ENCODE peak calls at places on chromosomes 7 and 10, in seven cellular contexts. J is colonic mucosa, D is fibroblast of villous mesenchyme, U is transverse colon, E is left ventricle myocardium inferior, M is psoas muscle, V is mucosa of descending colon. L is an unnamed sample.

GRCh38 chr7:120171406-120171805 is 101.6 kb upstream of the KCND2 start:
- DNase-seq in J (no peak), D (no peak), U (no peak), E (no peak), M (no peak), V (no peak), L (no peak)

GRCh38 chr7:113087278-113087998 is 811 bp upstream of the GPR85 start:
- DNase-seq in J (no peak), D (peak), U (no peak), E (no peak), M (no peak), V (no peak), L (peak)

GRCh38 chr7:25894002-25894901 is 257.7 kb upstream of the NFE2L3 start:
- DNase-seq in J (peak), D (no peak), U (peak), E (no peak), M (peak), V (peak), L (peak)

GRCh38 chr7:101518348-101518747 is 110.7 kb downstream of the MYL10 start:
- DNase-seq in J (no peak), D (no peak), U (no peak), E (no peak), M (no peak), V (no peak), L (no peak)

GRCh38 chr7:41323811-41324210 is 379.1 kb downstream of the INHBA start:
- DNase-seq in J (no peak), D (no peak), U (no peak), E (no peak), M (no peak), V (no peak), L (no peak)

GRCh38 chr7:90666186-90666585 is 70.1 kb downstream of the CDK14 start:
- DNase-seq in J (no peak), D (peak), U (no peak), E (peak), M (peak), V (no peak), L (no peak)

GRCh38 chr10:94362360-94363250 is at the start of gene NOC3L:
- DNase-seq in J (peak), D (peak), U (peak), E (peak), M (peak), V (peak), L (peak)

GRCh38 chr10:103044942-103045489 is 126.9 kb downstream of the CNNM2 start:
- DNase-seq in J (no peak), D (peak), U (no peak), E (no peak), M (no peak), V (no peak), L (no peak)

GRCh38 chr7:100166966-100167911 is 1.2 kb downstream of the GAL3ST4 start:
- DNase-seq in J (no peak), D (no peak), U (no peak), E (no peak), M (no peak), V (no peak), L (peak)

GRCh38 chr10:62381385-62382102 is 7.4 kb downstream of the ZNF365 start:
- DNase-seq in J (no peak), D (no peak), U (no peak), E (no peak), M (no peak), V (no peak), L (no peak)

GRCh38 chr7:21251166-21251806 is 176.6 kb upstream of the SP4 start:
- DNase-seq in J (peak), D (no peak), U (peak), E (no peak), M (no peak), V (peak), L (no peak)

GRCh38 chr10:34637419-34637911 is 177.6 kb downstream of the PARD3 start:
- DNase-seq in J (peak), D (peak), U (peak), E (peak), M (peak), V (peak), L (peak)

GRCh38 chr7:86939197-86939814 is 120.1 kb downstream of the ELAPOR2 start:
- DNase-seq in J (peak), D (peak), U (peak), E (no peak), M (no peak), V (no peak), L (peak)

GRCh38 chr10:103333934-103334520 is 16.9 kb downstream of the PCGF6 start:
- DNase-seq in J (no peak), D (peak), U (no peak), E (no peak), M (no peak), V (no peak), L (peak)

GRCh38 chr7:46291601-46292150 is 370.6 kb upstream of the IGFBP3 start:
- DNase-seq in J (no peak), D (peak), U (no peak), E (no peak), M (no peak), V (no peak), L (no peak)

GRCh38 chr10:126117196-126117595 is 220.8 kb downstream of the FANK1 start:
- DNase-seq in J (peak), D (no peak), U (no peak), E (no peak), M (no peak), V (no peak), L (no peak)

DNA sequence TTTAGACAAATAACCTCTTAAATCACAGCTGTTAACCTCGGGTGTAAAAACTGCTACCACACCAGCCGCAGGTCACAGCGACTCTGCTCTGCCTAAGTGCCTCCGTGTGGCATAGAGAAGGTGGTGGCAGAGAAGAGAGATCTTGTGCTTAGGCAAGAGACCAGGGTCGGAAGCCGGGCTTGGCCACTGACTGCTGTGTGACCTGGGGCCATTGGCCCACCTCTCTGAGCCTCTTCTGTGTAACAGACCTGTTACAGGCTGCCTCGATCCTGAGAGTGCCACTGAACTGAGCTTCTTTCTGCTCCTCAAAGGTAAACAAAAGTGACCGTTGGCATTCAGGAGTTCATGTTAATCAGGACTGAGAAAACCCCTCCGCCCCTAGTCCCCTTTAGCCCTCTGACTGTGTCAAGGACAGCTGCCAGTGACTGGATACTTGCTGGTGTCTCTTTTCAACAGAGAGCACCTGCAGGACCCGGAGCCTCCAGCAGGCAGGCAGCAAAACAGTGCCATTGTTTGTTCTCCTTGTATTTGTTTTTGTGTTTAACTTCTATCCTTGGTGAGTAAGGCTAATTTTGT is 36.5 kb downstream of the ZMIZ1 start:
- DNase-seq in J (no peak), D (no peak), U (no peak), E (no peak), M (no peak), V (no peak), L (no peak)
- TF ChIP-seq CTCF in J (no peak), D (peak), U (peak), E (peak), M (peak), V (no peak), L (no peak)

GRCh38 chr10:688287-688620 is 1.2 kb downstream of the DIP2C start:
- DNase-seq in J (no peak), D (no peak), U (no peak), E (no peak), M (no peak), V (no peak), L (no peak)

GRCh38 chr10:689433-690226 is at the start of gene DIP2C:
- DNase-seq in J (peak), D (peak), U (peak), E (peak), M (peak), V (peak), L (no peak)

GRCh38 chr10:688621-689426 is 644 bp downstream of the DIP2C start:
- DNase-seq in J (peak), D (peak), U (peak), E (peak), M (peak), V (peak), L (no peak)

GRCh38 chr10:691216-691615 is 1.7 kb upstream of the DIP2C start:
- DNase-seq in J (no peak), D (no peak), U (no peak), E (no peak), M (no peak), V (no peak), L (no peak)

GRCh38 chr10:690227-691161 is 1.0 kb upstream of the DIP2C start:
- DNase-seq in J (no peak), D (no peak), U (no peak), E (no peak), M (no peak), V (no peak), L (no peak)
- H3K4me3 ChIP-seq in J (peak), D (peak), U (peak), E (peak), M (peak), V (no peak), L (no peak)

GRCh38 chr7:158031820-158032424 is 555.7 kb downstream of the PTPRN2 start:
- DNase-seq in J (no peak), D (no peak), U (no peak), E (no peak), M (no peak), V (no peak), L (no peak)
- TF ChIP-seq CTCF in J (no peak), D (no peak), U (no peak), E (no peak), M (no peak), V (no peak), L (no peak)

GRCh38 chr10:58706836-58707235 is 194.2 kb downstream of the BICC1 start:
- DNase-seq in J (no peak), D (no peak), U (no peak), E (no peak), M (no peak), V (no peak), L (no peak)

GRCh38 chr10:58700576-58700975 is 187.9 kb downstream of the BICC1 start:
- DNase-seq in J (no peak), D (no peak), U (no peak), E (no peak), M (no peak), V (no peak), L (no peak)

GRCh38 chr10:58698777-58699356 is 186.2 kb downstream of the BICC1 start:
- DNase-seq in J (no peak), D (no peak), U (no peak), E (no peak), M (no peak), V (no peak), L (no peak)

GRCh38 chr10:58701398-58702135 is 188.9 kb downstream of the BICC1 start:
- DNase-seq in J (peak), D (peak), U (no peak), E (no peak), M (no peak), V (no peak), L (no peak)

GRCh38 chr10:58704226-58705200 is 191.8 kb downstream of the BICC1 start:
- DNase-seq in J (no peak), D (no peak), U (no peak), E (no peak), M (no peak), V (no peak), L (no peak)
- H3K4me3 ChIP-seq in J (no peak), D (no peak), U (no peak), E (no peak), M (no peak), V (no peak), L (no peak)

GRCh38 chr10:77430530-77430929 is 207.1 kb downstream of the KCNMA1 start:
- DNase-seq in J (no peak), D (no peak), U (no peak), E (no peak), M (no peak), V (no peak), L (peak)
- TF ChIP-seq CTCF in J (no peak), D (no peak), U (no peak), E (no peak), M (no peak), V (no peak), L (no peak)

DNA sequence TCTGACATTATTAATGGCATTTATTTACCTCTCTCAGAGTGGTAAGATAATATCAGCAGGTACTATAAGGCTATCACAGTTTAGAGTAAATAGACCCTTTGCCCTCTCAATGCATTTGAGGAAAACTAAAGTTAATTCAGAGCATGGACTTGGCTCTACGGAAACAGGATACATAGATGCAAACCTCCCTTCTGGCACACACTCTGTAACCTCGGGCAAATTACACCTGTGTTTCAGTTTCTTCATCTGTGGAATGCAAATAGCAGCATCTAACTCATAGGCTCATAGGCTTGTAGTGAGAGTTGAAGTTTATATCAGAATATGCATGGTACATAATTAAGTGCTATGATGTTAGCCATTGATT is 5.6 kb downstream of the RAPGEF5 start:
- DNase-seq in J (no peak), D (no peak), U (no peak), E (no peak), M (no peak), V (no peak), L (no peak)
- H3K4me3 ChIP-seq in J (no peak), D (no peak), U (no peak), E (no peak), M (no peak), V (no peak), L (no peak)

DNA sequence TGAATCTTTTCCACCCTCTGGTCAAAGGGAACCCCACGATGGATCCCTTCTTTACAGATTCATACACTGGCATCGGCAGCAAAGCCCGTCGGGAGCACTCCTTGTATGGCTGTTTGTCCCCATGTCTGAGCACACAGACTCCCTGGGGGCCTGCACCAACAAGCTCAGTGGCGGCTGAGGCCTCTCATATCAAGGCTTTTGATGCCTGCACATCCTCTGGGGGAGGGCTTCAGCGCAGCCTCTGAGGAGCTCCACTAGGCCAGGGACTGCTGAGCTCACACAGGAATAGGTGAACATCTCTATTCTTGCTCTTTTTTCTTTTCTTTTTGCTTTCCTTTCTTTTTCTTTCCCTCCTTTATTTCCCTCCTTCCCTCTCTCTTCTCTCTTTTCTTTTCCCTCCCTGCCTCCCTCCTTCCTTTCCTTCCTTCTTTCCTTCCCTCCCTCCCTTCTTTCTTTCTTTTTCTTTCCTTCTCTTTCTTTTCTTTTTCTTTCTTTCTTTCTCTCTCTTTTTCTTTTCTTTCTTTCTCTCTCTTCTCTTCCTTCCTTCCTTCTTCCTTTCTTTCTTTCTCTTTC is 174.6 kb downstream of the CCDC3 start:
- DNase-seq in J (no peak), D (no peak), U (no peak), E (no peak), M (no peak), V (no peak), L (peak)
- TF ChIP-seq CTCF in J (no peak), D (no peak), U (no peak), E (no peak), M (no peak), V (no peak), L (no peak)

DNA sequence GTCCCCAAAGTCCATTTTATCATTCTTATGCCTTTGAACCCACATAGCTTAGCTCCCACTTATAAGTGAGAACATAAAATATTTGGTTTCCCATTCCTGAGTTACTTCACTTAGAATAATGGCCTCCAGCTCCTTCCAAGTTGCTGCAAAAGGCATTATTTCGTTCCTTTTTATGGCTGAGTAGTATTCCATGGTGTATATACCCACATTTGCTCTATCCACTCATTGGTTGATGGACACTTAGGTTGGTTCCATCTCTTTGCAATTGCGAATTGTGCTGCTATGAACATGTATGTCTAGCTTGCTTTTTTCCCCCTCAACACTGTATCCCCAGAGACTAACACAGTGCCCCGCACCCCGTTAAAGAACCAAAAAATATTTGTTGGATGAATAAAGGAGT is 670 bp upstream of the CAPZA2 start:
- DNase-seq in J (no peak), D (no peak), U (no peak), E (no peak), M (no peak), V (no peak), L (peak)
- H3K4me3 ChIP-seq in J (no peak), D (no peak), U (no peak), E (peak), M (peak), V (no peak), L (no peak)

L was measured in NB4.